ENCODE peak calls at places on chromosomes 4 and X, in four cellular contexts. V, Y, C and I are unnamed samples. For H3K4me1 and H3K36me3, the result is how much of the 10 kb centered on the place peaks cover.

GRCh38 chrX:116490091-116490490 is 27.3 kb upstream of the CT83 start:
- DNase-seq in V (peak), Y (no peak), C (peak), I (no peak)

GRCh38 chr4:36332023-36332781 is 50.8 kb downstream of the DTHD1 start:
- DNase-seq in V (no peak), Y (peak), C (no peak), I (no peak)

GRCh38 chrX:147693511-147693910 is 218.2 kb upstream of the FMR1 start:
- DNase-seq in V (no peak), Y (no peak), C (no peak), I (no peak)

GRCh38 chrX:133056341-133056740 is 40.6 kb downstream of the USP26 start:
- DNase-seq in V (no peak), Y (no peak), C (no peak), I (no peak)

GRCh38 chr4:26671111-26671510 is 87.2 kb downstream of the TBC1D19 start:
- DNase-seq in V (no peak), Y (no peak), C (no peak), I (no peak)

GRCh38 chr4:101345271-101345595 is 2.1 kb downstream of the PPP3CA start:
- DNase-seq in V (peak), Y (no peak), C (no peak), I (peak)

GRCh38 chrX:2508648-2509335 is 8.0 kb upstream of the DHRSX start:
- DNase-seq in V (no peak), Y (no peak), C (no peak), I (no peak)

GRCh38 chrX:111868726-111869638 is 7.0 kb upstream of the TRPC5OS start:
- DNase-seq in V (peak), Y (no peak), C (no peak), I (no peak)

GRCh38 chrX:50779694-50780093 is 34.3 kb downstream of the SHROOM4 start:
- DNase-seq in V (peak), Y (peak), C (no peak), I (no peak)

GRCh38 chr4:108811486-108811885 is 48.6 kb upstream of the ETNPPL start:
- DNase-seq in V (no peak), Y (no peak), C (no peak), I (no peak)

GRCh38 chr4:55910140-55910539 is 38.6 kb upstream of the CEP135 start:
- DNase-seq in V (peak), Y (no peak), C (no peak), I (no peak)

GRCh38 chr4:184861047-184861446 is 35.3 kb upstream of the ACSL1 start:
- DNase-seq in V (no peak), Y (no peak), C (no peak), I (no peak)

GRCh38 chr4:184854673-184855072 is 28.9 kb upstream of the ACSL1 start:
- DNase-seq in V (peak), Y (no peak), C (no peak), I (no peak)

GRCh38 chr4:184856277-184856609 is 30.5 kb upstream of the ACSL1 start:
- DNase-seq in V (no peak), Y (no peak), C (no peak), I (no peak)

GRCh38 chr4:184857446-184858121 is 31.8 kb upstream of the ACSL1 start:
- DNase-seq in V (no peak), Y (no peak), C (no peak), I (no peak)

DNA sequence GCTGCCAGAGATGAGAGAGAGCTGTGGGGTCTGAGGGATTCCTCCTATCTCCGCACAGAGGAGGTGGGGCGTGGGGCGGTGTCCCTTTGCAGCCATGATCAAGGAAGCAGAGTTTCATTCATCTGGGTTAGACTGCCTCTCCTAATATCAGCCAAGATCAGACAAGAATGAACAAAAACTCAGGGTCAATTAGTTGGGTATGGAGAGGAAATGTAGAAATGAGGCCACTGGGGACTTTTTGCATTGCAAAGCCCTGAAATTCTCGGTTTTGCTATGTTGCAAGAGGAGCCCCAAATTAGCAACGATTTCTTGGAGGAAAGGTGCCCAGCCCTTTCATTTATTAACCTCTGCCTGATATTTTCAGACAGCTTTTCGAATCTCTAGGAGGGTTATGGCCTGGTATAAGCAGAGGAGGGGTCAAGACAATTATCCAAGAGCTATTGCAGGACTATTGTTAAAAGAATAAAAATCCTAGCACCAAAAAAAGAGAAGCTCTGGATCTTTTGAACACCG is 34.3 kb upstream of the ACSL1 start:
- DNase-seq in V (no peak), Y (no peak), C (no peak), I (no peak)
- H3K4me1 ChIP-seq in V (under half), Y (under half), C (under half), I (under half)

GRCh38 chr4:17489123-17489522 is 22.8 kb downstream of the QDPR start:
- DNase-seq in V (no peak), Y (no peak), C (no peak), I (peak)

GRCh38 chr4:17491196-17491595 is 20.7 kb downstream of the QDPR start:
- DNase-seq in V (no peak), Y (no peak), C (no peak), I (no peak)

GRCh38 chr4:17490575-17491059 is 21.3 kb downstream of the QDPR start:
- DNase-seq in V (no peak), Y (no peak), C (no peak), I (peak)

GRCh38 chr4:17492058-17492741 is 19.7 kb downstream of the QDPR start:
- DNase-seq in V (peak), Y (no peak), C (no peak), I (no peak)

GRCh38 chr4:17489721-17490120 is 22.2 kb downstream of the QDPR start:
- DNase-seq in V (no peak), Y (no peak), C (no peak), I (peak)
- H3K36me3 ChIP-seq in V (under half), Y (half or more), C (under half), I (under half)

GRCh38 chr4:173246719-173247118 is 78.1 kb downstream of the GALNT7 start:
- DNase-seq in V (no peak), Y (no peak), C (no peak), I (no peak)
- H3K4me1 ChIP-seq in V (under half), Y (under half), C (under half), I (under half)

GRCh38 chr4:73803213-73803612 is 33.3 kb upstream of the CXCL6 start:
- DNase-seq in V (no peak), Y (no peak), C (no peak), I (no peak)
- H3K36me3 ChIP-seq in V (under half), Y (under half), C (under half), I (under half)

DNA sequence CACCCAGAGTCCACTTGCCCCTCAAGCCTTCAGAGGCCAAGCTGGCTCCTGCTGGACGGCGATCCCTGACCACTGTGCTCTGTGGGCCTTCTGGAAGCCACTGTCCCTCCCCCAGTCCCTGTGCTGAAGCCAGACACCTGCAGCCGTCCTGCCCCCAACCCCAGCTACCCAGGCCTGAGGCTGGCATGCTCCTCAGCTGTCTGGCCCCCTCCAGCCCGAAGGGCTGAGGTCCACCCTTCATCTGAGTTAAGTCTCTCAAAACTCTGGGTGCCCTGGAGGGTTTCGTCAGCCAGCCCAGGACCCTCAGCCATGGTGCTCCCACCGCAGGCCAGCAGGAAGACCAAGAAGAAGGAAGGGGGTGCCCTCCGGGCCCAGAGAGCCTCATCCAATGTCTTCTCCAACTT is 4.0 kb downstream of the MYL5 start:
- DNase-seq in V (no peak), Y (no peak), C (no peak), I (no peak)
- H3K4me1 ChIP-seq in V (under half), Y (under half), C (under half), I (under half)